ENCODE peak calls at places on chromosomes 1 and 21, in nine cellular contexts. U, T, S, J, R, X, C, L and V are unnamed samples.

GRCh38 chr1:63946866-63947491 is 173.2 kb downstream of the ROR1 start:
- DNase-seq in R (no peak), X (peak; percentile 74), S (no peak), T (peak; percentile 75), L (no peak), C (no peak), U (no peak), J (no peak), V (peak; percentile 17)

GRCh38 chr1:151635479-151636072 is 23.7 kb downstream of the SNX27 start:
- DNase-seq in C (no peak), U (no peak), X (no peak), R (no peak), S (no peak), L (no peak), T (no peak), J (no peak), V (no peak)

GRCh38 chr1:24586970-24587820 is 31.3 kb downstream of the NCMAP start:
- DNase-seq in T (no peak), C (no peak), L (no peak), U (peak; percentile 37), S (no peak), J (peak; percentile 35), X (no peak), R (peak; percentile 68), V (peak; percentile 39)

GRCh38 chr1:56374026-56374974 is 205.1 kb downstream of the PLPP3 start:
- DNase-seq in T (peak; percentile 60), J (peak; percentile 38), C (no peak), S (no peak), R (no peak), X (peak; percentile 39), L (no peak), U (no peak), V (no peak)

GRCh38 chr1:54835131-54835898 is 34.2 kb upstream of the TTC22 start:
- DNase-seq in J (no peak), X (no peak), T (no peak), R (no peak), S (no peak), C (no peak), L (peak; percentile 38), U (no peak), V (no peak)

GRCh38 chr1:38656741-38657140 is 202.8 kb downstream of the RRAGC start:
- DNase-seq in R (no peak), U (no peak), J (no peak), S (no peak), X (no peak), L (no peak), C (no peak), T (no peak), V (no peak)

GRCh38 chr21:31878831-31879230 is 6.0 kb downstream of the HUNK start:
- DNase-seq in T (no peak), R (no peak), C (no peak), X (no peak), U (no peak), S (no peak), J (no peak), L (no peak), V (no peak)

GRCh38 chr1:163201906-163202305 is 810 bp downstream of the RGS5 start:
- DNase-seq in L (no peak), J (no peak), U (no peak), C (no peak), T (no peak), X (no peak), S (no peak), R (no peak), V (peak; percentile 60)

GRCh38 chr1:201113451-201114244 is 1.4 kb upstream of the CACNA1S start:
- DNase-seq in T (no peak), R (no peak), X (no peak), S (no peak), L (no peak), U (no peak), C (no peak), J (no peak), V (no peak)

GRCh38 chr1:188127507-188127906 is 1298.8 kb downstream of the PLA2G4A start:
- DNase-seq in U (no peak), T (no peak), X (no peak), L (no peak), C (no peak), R (no peak), J (no peak), S (no peak), V (no peak)

GRCh38 chr1:216749219-216749618 is 26.0 kb upstream of the ESRRG start:
- DNase-seq in L (no peak), X (peak; percentile 34), S (no peak), J (no peak), U (no peak), T (no peak), R (no peak), C (no peak), V (no peak)

GRCh38 chr1:1123581-1124507 is 8.0 kb upstream of the C1orf159 start:
- DNase-seq in U (no peak), S (no peak), J (no peak), X (peak; percentile 25), T (no peak), R (peak; percentile 55), C (peak; percentile 57), L (no peak), V (no peak)

GRCh38 chr1:1121611-1122077 is 5.8 kb upstream of the C1orf159 start:
- DNase-seq in S (no peak), T (peak; percentile 58), L (no peak), C (peak; percentile 72), R (no peak), J (no peak), U (no peak), X (no peak), V (no peak)

GRCh38 chr1:1122981-1123480 is 7.1 kb upstream of the C1orf159 start:
- DNase-seq in X (peak; percentile 19), U (no peak), C (peak; percentile 68), T (no peak), J (no peak), R (peak; percentile 71), L (peak; percentile 47), S (no peak), V (no peak)

GRCh38 chr1:1120866-1121563 is 5.1 kb upstream of the C1orf159 start:
- DNase-seq in X (peak; percentile 17), L (no peak), S (no peak), T (peak; percentile 50), R (no peak), C (peak; percentile 76), U (no peak), J (no peak), V (no peak)

GRCh38 chr1:1122078-1122811 is 6.4 kb upstream of the C1orf159 start:
- DNase-seq in C (peak; percentile 96), T (peak; percentile 90), L (peak; percentile 94), X (peak; percentile 87), S (no peak), R (peak; percentile 81), J (peak; percentile 81), U (peak; percentile 21), V (peak; percentile 57)
- TF ChIP-seq POLR2A in C (no peak), T (no peak), L (no peak), X (no peak), S (no peak), R (no peak), J (no peak), U (no peak), V (no peak)

GRCh38 chr1:47616906-47617305 is 179.1 kb downstream of the FOXD2 start:
- DNase-seq in S (no peak), C (no peak), J (no peak), U (no peak), X (no peak), R (no peak), L (no peak), T (no peak), V (no peak)

GRCh38 chr1:47618830-47619229 is 181.0 kb downstream of the FOXD2 start:
- DNase-seq in S (no peak), C (no peak), R (no peak), J (no peak), L (peak; percentile 28), T (no peak), U (no peak), X (no peak), V (no peak)

GRCh38 chr1:47618222-47618720 is 180.4 kb downstream of the FOXD2 start:
- DNase-seq in S (no peak), L (peak; percentile 20), J (no peak), C (no peak), U (no peak), X (no peak), R (no peak), T (no peak), V (no peak)

GRCh38 chr1:47616036-47616435 is 178.2 kb downstream of the FOXD2 start:
- DNase-seq in L (no peak), C (no peak), U (no peak), S (no peak), T (no peak), J (no peak), R (no peak), X (no peak), V (no peak)

GRCh38 chr1:47617381-47618221 is 179.8 kb downstream of the FOXD2 start:
- DNase-seq in U (no peak), R (no peak), X (no peak), L (no peak), J (no peak), S (no peak), C (no peak), T (no peak), V (no peak)
- H3K4me3 ChIP-seq in U (no peak overlapping the region), R (no peak overlapping the region), X (no peak overlapping the region), L (no peak overlapping the region), J (no peak overlapping the region), S (no peak overlapping the region), C (no peak overlapping the region), T (no peak overlapping the region), V (no peak overlapping the region)

DNA sequence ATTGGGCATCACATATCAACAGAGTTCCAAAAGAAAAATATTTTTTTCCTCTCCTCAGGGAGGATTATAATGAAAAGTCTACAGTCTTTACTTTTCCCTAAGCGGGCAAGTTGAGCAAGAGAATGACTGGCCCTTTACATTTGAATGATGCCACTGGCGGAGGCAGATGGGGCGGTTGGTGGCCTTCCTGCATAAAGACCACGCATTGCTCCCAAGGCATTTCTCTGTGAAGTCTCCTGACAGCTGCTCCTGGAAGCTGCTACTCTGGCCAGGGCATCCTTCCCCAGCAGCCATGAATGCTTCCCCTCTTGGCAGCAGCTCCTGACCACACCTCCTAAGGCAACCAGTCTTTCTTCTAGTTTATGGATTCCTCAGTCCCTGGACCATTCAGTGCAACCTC is 161.1 kb upstream of the RRP15 start:
- DNase-seq in S (no peak), T (no peak), J (no peak), R (no peak), C (no peak), X (no peak), U (no peak), L (peak; percentile 54), V (no peak)
- TF ChIP-seq POLR2A in S (no peak), T (no peak), J (no peak), R (no peak), C (no peak), X (no peak), U (no peak), L (no peak), V (no peak)

DNA sequence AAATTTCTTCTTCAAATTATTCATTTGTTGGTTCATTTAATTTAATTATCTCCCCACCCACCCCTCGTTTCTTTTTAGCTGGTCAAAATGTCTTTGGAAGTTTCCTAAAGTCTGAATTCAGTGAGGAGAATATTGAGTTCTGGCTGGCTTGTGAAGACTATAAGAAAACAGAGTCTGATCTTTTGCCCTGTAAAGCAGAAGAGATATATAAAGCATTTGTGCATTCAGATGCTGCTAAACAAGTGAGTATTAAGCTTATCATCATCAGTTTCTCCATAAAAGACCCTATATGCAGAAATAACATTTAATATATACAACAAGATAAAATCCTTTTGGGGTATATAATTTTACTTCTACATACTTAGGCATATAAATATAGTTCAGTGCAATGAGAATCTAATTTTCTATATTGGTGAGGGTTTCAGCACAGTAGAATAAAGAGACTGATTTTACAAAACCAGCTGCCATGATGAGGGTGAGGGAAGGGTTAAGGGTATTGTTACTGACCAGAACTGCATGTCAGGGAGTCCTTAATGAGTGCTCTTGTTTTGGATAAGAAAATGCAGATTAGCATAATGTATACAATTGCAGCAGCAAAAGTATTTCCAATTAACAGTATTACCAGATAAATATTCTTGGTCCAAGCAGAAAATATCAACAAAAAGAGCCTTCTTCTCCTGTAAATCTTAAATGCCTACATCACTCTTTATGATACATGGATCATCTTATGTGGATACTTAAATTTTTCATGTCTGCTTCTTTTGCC is 2.8 kb downstream of the RGS1 start:
- DNase-seq in L (no peak), J (no peak), X (no peak), C (no peak), R (no peak), S (no peak), U (no peak), T (no peak), V (no peak)
- H3K4me3 ChIP-seq in L (no peak overlapping the region), J (no peak overlapping the region), X (no peak overlapping the region), C (peak overlapping the region; percentile 20), R (no peak overlapping the region), S (no peak overlapping the region), U (no peak overlapping the region), T (peak overlapping the region; percentile 37), V (no peak overlapping the region)